ENCODE peak calls at places on chromosomes 6 and 20, in six cellular contexts. One of them, this sample, is unnamed.

GRCh38 chr6:123323419-123324329 is 313.1 kb downstream of the TRDN start:
- DNase-seq in spleen: no peak
- DNase-seq in pancreas: no peak
- DNase-seq in IMR-90: no peak
- DNase-seq in ovary: no peak
- DNase-seq in left lung: no peak
- DNase-seq in this sample: peak; percentile 4

GRCh38 chr6:107033136-107033535 is 5.1 kb downstream of the MTRES1 start:
- DNase-seq in spleen: no peak
- DNase-seq in pancreas: no peak
- DNase-seq in IMR-90: peak; percentile 8
- DNase-seq in ovary: no peak
- DNase-seq in left lung: no peak
- DNase-seq in this sample: no peak

GRCh38 chr6:16483315-16483875 is 245.0 kb downstream of the GMPR start:
- DNase-seq in spleen: no peak
- DNase-seq in pancreas: no peak
- DNase-seq in IMR-90: no peak
- DNase-seq in ovary: no peak
- DNase-seq in left lung: no peak
- DNase-seq in this sample: no peak

GRCh38 chr20:7765221-7765620 is 175.0 kb downstream of the HAO1 start:
- DNase-seq in spleen: no peak
- DNase-seq in pancreas: no peak
- DNase-seq in IMR-90: no peak
- DNase-seq in ovary: no peak
- DNase-seq in left lung: no peak
- DNase-seq in this sample: no peak

GRCh38 chr6:34236423-34237315 is at the start of gene HMGA1:
- DNase-seq in spleen: peak; percentile 98
- DNase-seq in pancreas: peak; percentile 90
- DNase-seq in IMR-90: peak; percentile 86
- DNase-seq in ovary: peak; percentile 70
- DNase-seq in left lung: peak; percentile 91
- DNase-seq in this sample: peak; percentile 90

GRCh38 chr6:56652994-56653393 is 10.3 kb upstream of the DST start:
- DNase-seq in spleen: no peak
- DNase-seq in pancreas: no peak
- DNase-seq in IMR-90: peak; percentile 83
- DNase-seq in ovary: no peak
- DNase-seq in left lung: no peak
- DNase-seq in this sample: peak; percentile 71

GRCh38 chr6:168145747-168146596 is 67.0 kb upstream of the FRMD1 start:
- DNase-seq in spleen: no peak
- DNase-seq in pancreas: no peak
- DNase-seq in IMR-90: no peak
- DNase-seq in ovary: peak; percentile 4
- DNase-seq in left lung: no peak
- DNase-seq in this sample: no peak

GRCh38 chr6:93341900-93342613 is 77.3 kb downstream of the EPHA7 start:
- DNase-seq in spleen: no peak
- DNase-seq in pancreas: no peak
- DNase-seq in IMR-90: no peak
- DNase-seq in ovary: no peak
- DNase-seq in left lung: no peak
- DNase-seq in this sample: no peak

GRCh38 chr6:136347847-136348246 is 58.2 kb upstream of the BCLAF1 start:
- DNase-seq in spleen: no peak
- DNase-seq in pancreas: no peak
- DNase-seq in IMR-90: no peak
- DNase-seq in ovary: no peak
- DNase-seq in left lung: peak; percentile 50
- DNase-seq in this sample: peak; percentile 20

GRCh38 chr6:163314791-163315404 is 99.6 kb upstream of the QKI start:
- DNase-seq in spleen: no peak
- DNase-seq in pancreas: no peak
- DNase-seq in IMR-90: no peak
- DNase-seq in ovary: no peak
- DNase-seq in left lung: no peak
- DNase-seq in this sample: no peak

GRCh38 chr6:30881987-30882763 is 2.1 kb upstream of the DDR1 start:
- DNase-seq in spleen: no peak
- DNase-seq in pancreas: no peak
- DNase-seq in IMR-90: peak; percentile 77
- DNase-seq in ovary: peak; percentile 56
- DNase-seq in left lung: no peak
- DNase-seq in this sample: peak; percentile 57

GRCh38 chr6:75081920-75082319 is 123.9 kb downstream of the COL12A1 start:
- DNase-seq in spleen: no peak
- DNase-seq in pancreas: no peak
- DNase-seq in IMR-90: peak; percentile 50
- DNase-seq in ovary: no peak
- DNase-seq in left lung: no peak
- DNase-seq in this sample: peak; percentile 42

GRCh38 chr6:160355001-160355400 is 6.8 kb downstream of the SLC22A3 start:
- DNase-seq in spleen: no peak
- DNase-seq in pancreas: no peak
- DNase-seq in IMR-90: no peak
- DNase-seq in ovary: no peak
- DNase-seq in left lung: no peak
- DNase-seq in this sample: peak; percentile 58

GRCh38 chr20:25277941-25278521 is 30.1 kb downstream of the PYGB start:
- DNase-seq in spleen: peak; percentile 69
- DNase-seq in pancreas: peak; percentile 40
- DNase-seq in IMR-90: no peak
- DNase-seq in ovary: peak; percentile 6
- DNase-seq in left lung: peak; percentile 22
- DNase-seq in this sample: no peak

GRCh38 chr20:51767867-51768758 is at the start of gene ATP9A:
- DNase-seq in spleen: peak; percentile 79
- DNase-seq in pancreas: peak; percentile 82
- DNase-seq in IMR-90: peak; percentile 31
- DNase-seq in ovary: peak; percentile 29
- DNase-seq in left lung: no peak
- DNase-seq in this sample: peak; percentile 16

GRCh38 chr6:107606407-107606806 is 116.5 kb downstream of the SOBP start:
- DNase-seq in spleen: no peak
- DNase-seq in pancreas: no peak
- DNase-seq in IMR-90: no peak
- DNase-seq in ovary: no peak
- DNase-seq in left lung: no peak
- DNase-seq in this sample: no peak

GRCh38 chr6:150204705-150205472 is 62.0 kb downstream of the PPP1R14C start:
- DNase-seq in spleen: peak; percentile 65
- DNase-seq in pancreas: no peak
- DNase-seq in IMR-90: no peak
- DNase-seq in ovary: no peak
- DNase-seq in left lung: no peak
- DNase-seq in this sample: no peak

GRCh38 chr20:62648318-62648995 is 6.2 kb downstream of the SLCO4A1 start:
- DNase-seq in spleen: no peak
- DNase-seq in pancreas: no peak
- DNase-seq in IMR-90: no peak
- DNase-seq in ovary: no peak
- DNase-seq in left lung: no peak
- DNase-seq in this sample: no peak

GRCh38 chr20:62647521-62648317 is 5.4 kb downstream of the SLCO4A1 start:
- DNase-seq in spleen: no peak
- DNase-seq in pancreas: no peak
- DNase-seq in IMR-90: no peak
- DNase-seq in ovary: peak; percentile 93
- DNase-seq in left lung: no peak
- DNase-seq in this sample: no peak

GRCh38 chr20:62644802-62645496 is 2.6 kb downstream of the SLCO4A1 start:
- DNase-seq in spleen: no peak
- DNase-seq in pancreas: no peak
- DNase-seq in IMR-90: no peak
- DNase-seq in ovary: no peak
- DNase-seq in left lung: no peak
- DNase-seq in this sample: no peak

GRCh38 chr20:62645613-62646012 is 3.3 kb downstream of the SLCO4A1 start:
- DNase-seq in spleen: no peak
- DNase-seq in pancreas: no peak
- DNase-seq in IMR-90: no peak
- DNase-seq in ovary: no peak
- DNase-seq in left lung: no peak
- DNase-seq in this sample: no peak

DNA sequence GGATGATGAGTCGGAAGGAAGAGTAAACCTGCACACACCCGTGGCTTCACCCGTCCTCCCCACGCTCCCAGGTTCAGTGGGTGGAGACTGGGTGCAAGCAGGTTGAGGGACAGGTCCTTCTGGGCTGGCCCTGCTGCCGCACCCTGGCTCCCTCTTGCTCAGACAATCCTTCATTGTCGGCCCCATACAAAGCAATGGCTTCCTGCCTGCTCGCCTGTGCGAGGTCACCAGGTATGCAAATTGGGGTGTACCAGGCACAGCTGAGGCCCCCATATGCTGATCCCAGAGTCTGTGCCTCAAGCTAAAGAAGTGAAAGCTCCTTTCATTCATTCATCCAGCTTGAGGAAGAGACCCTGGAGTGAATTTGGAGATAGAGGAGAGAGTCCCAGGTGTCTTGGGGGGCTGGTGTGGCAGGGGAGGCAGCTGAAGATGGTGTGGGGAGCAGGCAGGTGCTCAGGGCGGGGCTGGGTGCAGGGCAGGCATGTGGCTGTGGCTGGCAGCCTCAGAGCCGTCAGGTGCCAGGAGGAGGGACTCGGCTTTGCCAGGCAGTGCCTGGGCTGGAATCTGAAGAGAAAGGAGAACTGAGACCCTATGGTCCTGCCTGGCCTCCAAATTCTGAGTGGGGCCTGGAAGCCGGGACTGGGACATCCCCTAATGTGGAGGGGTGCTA is 4.7 kb downstream of the SLCO4A1 start:
- DNase-seq in spleen: no peak
- DNase-seq in pancreas: no peak
- DNase-seq in IMR-90: no peak
- DNase-seq in ovary: no peak
- DNase-seq in left lung: no peak
- DNase-seq in this sample: no peak
- H3K4me3 ChIP-seq in spleen: no peak overlapping the region
- H3K4me3 ChIP-seq in pancreas: no peak overlapping the region
- H3K4me3 ChIP-seq in IMR-90: no peak overlapping the region
- H3K4me3 ChIP-seq in ovary: no peak overlapping the region
- H3K4me3 ChIP-seq in left lung: no peak overlapping the region
- H3K4me3 ChIP-seq in this sample: no peak overlapping the region

GRCh38 chr6:116220172-116220571 is 33.7 kb downstream of the TSPYL4 start:
- DNase-seq in spleen: no peak
- DNase-seq in pancreas: no peak
- DNase-seq in IMR-90: peak; percentile 10
- DNase-seq in ovary: no peak
- DNase-seq in left lung: no peak
- DNase-seq in this sample: peak; percentile 22

GRCh38 chr6:116215414-116215813 is 38.5 kb downstream of the TSPYL4 start:
- DNase-seq in spleen: no peak
- DNase-seq in pancreas: no peak
- DNase-seq in IMR-90: peak; percentile 11
- DNase-seq in ovary: no peak
- DNase-seq in left lung: no peak
- DNase-seq in this sample: no peak

GRCh38 chr6:116217069-116217468 is 36.8 kb downstream of the TSPYL4 start:
- DNase-seq in spleen: no peak
- DNase-seq in pancreas: no peak
- DNase-seq in IMR-90: peak; percentile 52
- DNase-seq in ovary: no peak
- DNase-seq in left lung: no peak
- DNase-seq in this sample: peak; percentile 52

GRCh38 chr6:116218866-116219265 is 35.0 kb downstream of the TSPYL4 start:
- DNase-seq in spleen: no peak
- DNase-seq in pancreas: no peak
- DNase-seq in IMR-90: no peak
- DNase-seq in ovary: no peak
- DNase-seq in left lung: no peak
- DNase-seq in this sample: no peak

DNA sequence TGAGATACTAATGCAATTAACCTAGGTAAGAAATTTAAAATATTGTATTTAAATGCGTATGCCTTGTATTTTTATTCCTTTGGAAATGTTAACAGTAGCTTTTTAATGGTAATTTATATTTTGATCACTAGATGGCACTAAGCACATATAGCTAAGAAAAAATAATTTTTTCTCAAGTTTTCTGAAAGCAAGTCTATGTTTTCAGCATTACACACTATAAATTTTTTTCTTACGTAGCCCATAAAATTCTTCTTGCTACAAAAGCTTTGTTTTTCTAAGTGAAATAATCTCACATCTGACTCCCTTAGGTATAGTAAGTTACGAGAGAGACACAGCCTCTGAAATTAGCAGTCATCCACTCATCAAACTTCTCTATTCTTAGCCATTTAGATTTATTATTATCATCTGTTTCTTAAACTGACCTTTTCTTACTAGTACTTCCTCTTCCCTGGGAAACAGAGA is 35.7 kb downstream of the TSPYL4 start:
- DNase-seq in spleen: no peak
- DNase-seq in pancreas: no peak
- DNase-seq in IMR-90: peak; percentile 31
- DNase-seq in ovary: no peak
- DNase-seq in left lung: no peak
- DNase-seq in this sample: peak; percentile 31
- TF ChIP-seq CTCF in spleen: peak; percentile 25
- TF ChIP-seq CTCF in pancreas: no peak
- TF ChIP-seq CTCF in IMR-90: peak; percentile 63
- TF ChIP-seq CTCF in ovary: peak; percentile 20
- TF ChIP-seq CTCF in left lung: no peak
- TF ChIP-seq CTCF in this sample: no peak

DNA sequence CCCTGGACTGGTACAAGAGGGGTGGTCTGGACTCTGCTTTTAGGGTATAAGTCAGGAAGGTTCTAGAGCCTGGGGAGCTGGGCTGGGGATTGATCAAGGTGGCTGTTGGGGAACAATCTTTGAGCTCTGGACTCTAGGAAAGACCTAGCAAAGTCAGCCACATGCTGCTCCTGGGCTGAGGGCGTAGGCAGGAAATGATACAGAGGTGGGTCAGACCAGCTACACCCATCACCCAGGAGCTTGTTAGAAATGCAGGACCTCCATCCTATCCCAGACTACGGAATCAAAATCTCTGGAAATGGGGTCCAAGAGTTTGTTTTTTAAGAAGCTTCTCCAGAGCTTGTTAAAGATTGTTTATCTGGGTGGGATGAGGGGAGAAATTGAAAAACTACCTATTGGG is 9.4 kb downstream of the ADTRP start:
- DNase-seq in spleen: no peak
- DNase-seq in pancreas: no peak
- DNase-seq in IMR-90: peak; percentile 40
- DNase-seq in ovary: no peak
- DNase-seq in left lung: no peak
- DNase-seq in this sample: no peak
- H3K4me3 ChIP-seq in spleen: no peak overlapping the region
- H3K4me3 ChIP-seq in pancreas: no peak overlapping the region
- H3K4me3 ChIP-seq in IMR-90: no peak overlapping the region
- H3K4me3 ChIP-seq in ovary: no peak overlapping the region
- H3K4me3 ChIP-seq in left lung: no peak overlapping the region
- H3K4me3 ChIP-seq in this sample: no peak overlapping the region

DNA sequence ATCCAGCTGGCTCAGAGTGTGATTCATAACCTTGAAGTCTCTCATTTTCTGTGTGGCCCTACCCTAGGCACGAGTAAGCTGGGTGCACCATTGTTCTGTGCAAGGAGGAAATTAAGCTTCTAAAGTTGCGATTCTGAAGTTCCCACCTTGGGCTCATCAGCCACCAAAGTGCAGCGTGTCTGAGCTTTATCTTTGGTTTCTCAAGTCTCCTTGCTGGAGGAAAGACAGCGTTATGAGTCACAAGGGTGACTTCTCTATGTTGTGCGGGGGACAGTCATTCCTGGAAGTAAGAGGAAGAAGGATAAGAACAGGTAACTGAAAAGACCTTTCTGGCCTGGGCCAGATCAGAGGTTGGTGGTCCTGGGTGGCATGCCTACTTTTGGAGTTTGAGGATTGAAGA is 16.8 kb downstream of the MRAP2 start:
- DNase-seq in spleen: no peak
- DNase-seq in pancreas: no peak
- DNase-seq in IMR-90: no peak
- DNase-seq in ovary: no peak
- DNase-seq in left lung: no peak
- DNase-seq in this sample: no peak
- TF ChIP-seq CTCF in spleen: no peak
- TF ChIP-seq CTCF in pancreas: no peak
- TF ChIP-seq CTCF in IMR-90: no peak
- TF ChIP-seq CTCF in ovary: no peak
- TF ChIP-seq CTCF in left lung: no peak
- TF ChIP-seq CTCF in this sample: no peak

This sample was measured in fibroblast of villous mesenchyme.